ENCODE peak calls at places on chromosomes 4 and X, in six cellular contexts. One of them, this sample, is unnamed.

GRCh38 chrX:38061335-38061734 is 55.0 kb downstream of the SYTL5 start:
- DNase-seq in K562: no peak
- DNase-seq in HepG2: peak
- DNase-seq in H1: no peak
- DNase-seq in GM12878: no peak
- DNase-seq in HCT116: peak
- DNase-seq in this sample: no peak

GRCh38 chr4:26782830-26783202 is 77.8 kb upstream of the STIM2 start:
- DNase-seq in GM12878: no peak
- DNase-seq in K562: no peak
- DNase-seq in H1: no peak
- DNase-seq in HCT116: no peak
- DNase-seq in HepG2: no peak
- DNase-seq in this sample: no peak

GRCh38 chrX:131741103-131741581 is 197.3 kb downstream of the OR13H1 start:
- DNase-seq in HCT116: no peak
- DNase-seq in H1: no peak
- DNase-seq in K562: no peak
- DNase-seq in HepG2: no peak
- DNase-seq in GM12878: peak
- DNase-seq in this sample: no peak

GRCh38 chrX:2676794-2677675 is 14.1 kb upstream of the CD99 start:
- DNase-seq in GM12878: no peak
- DNase-seq in K562: no peak
- DNase-seq in HepG2: no peak
- DNase-seq in HCT116: no peak
- DNase-seq in H1: no peak
- DNase-seq in this sample: no peak

GRCh38 chrX:108090474-108091265 is 672 bp downstream of the PSMD10 start:
- DNase-seq in K562: no peak
- DNase-seq in HCT116: no peak
- DNase-seq in HepG2: peak
- DNase-seq in H1: no peak
- DNase-seq in GM12878: no peak
- DNase-seq in this sample: no peak

GRCh38 chrX:72727846-72728245 is 13.7 kb upstream of the PHKA1 start:
- DNase-seq in H1: no peak
- DNase-seq in K562: no peak
- DNase-seq in GM12878: no peak
- DNase-seq in HCT116: no peak
- DNase-seq in HepG2: no peak
- DNase-seq in this sample: no peak

GRCh38 chrX:110168585-110168984 is 149.3 kb downstream of the AMMECR1 start:
- DNase-seq in HCT116: no peak
- DNase-seq in K562: no peak
- DNase-seq in HepG2: no peak
- DNase-seq in H1: no peak
- DNase-seq in GM12878: no peak
- DNase-seq in this sample: no peak

GRCh38 chr4:16029329-16029728 is 54.5 kb downstream of the PROM1 start:
- DNase-seq in HCT116: no peak
- DNase-seq in H1: no peak
- DNase-seq in K562: no peak
- DNase-seq in HepG2: peak
- DNase-seq in GM12878: no peak
- DNase-seq in this sample: no peak

GRCh38 chrX:107324493-107325310 is 118.3 kb downstream of the DNAAF6 start:
- DNase-seq in H1: peak
- DNase-seq in HCT116: no peak
- DNase-seq in HepG2: no peak
- DNase-seq in K562: peak
- DNase-seq in GM12878: no peak
- DNase-seq in this sample: peak

GRCh38 chr4:118745357-118745756 is 60.2 kb downstream of the METTL14 start:
- DNase-seq in HCT116: no peak
- DNase-seq in HepG2: no peak
- DNase-seq in GM12878: no peak
- DNase-seq in K562: no peak
- DNase-seq in H1: no peak
- DNase-seq in this sample: no peak

GRCh38 chr4:60757986-60758385 is 442.1 kb upstream of the ADGRL3 start:
- DNase-seq in HepG2: no peak
- DNase-seq in HCT116: no peak
- DNase-seq in GM12878: no peak
- DNase-seq in K562: no peak
- DNase-seq in H1: no peak
- DNase-seq in this sample: no peak

GRCh38 chrX:2502668-2503519 is 2.1 kb upstream of the DHRSX start:
- DNase-seq in H1: no peak
- DNase-seq in GM12878: no peak
- DNase-seq in HepG2: no peak
- DNase-seq in HCT116: no peak
- DNase-seq in K562: peak
- DNase-seq in this sample: no peak

GRCh38 chr4:80500593-80500992 is 165.1 kb downstream of the CFAP299 start:
- DNase-seq in K562: no peak
- DNase-seq in GM12878: no peak
- DNase-seq in HCT116: no peak
- DNase-seq in H1: no peak
- DNase-seq in HepG2: no peak
- DNase-seq in this sample: no peak

GRCh38 chr4:93394488-93395185 is 433.9 kb upstream of the ATOH1 start:
- DNase-seq in H1: no peak
- DNase-seq in HCT116: no peak
- DNase-seq in HepG2: no peak
- DNase-seq in K562: no peak
- DNase-seq in GM12878: no peak
- DNase-seq in this sample: no peak

GRCh38 chr4:151304755-151305154 is 20.6 kb downstream of the SH3D19 start:
- DNase-seq in K562: no peak
- DNase-seq in GM12878: no peak
- DNase-seq in HCT116: no peak
- DNase-seq in HepG2: no peak
- DNase-seq in H1: no peak
- DNase-seq in this sample: no peak

GRCh38 chrX:93591398-93591797 is 82.0 kb downstream of the NAP1L3 start:
- DNase-seq in GM12878: no peak
- DNase-seq in K562: no peak
- DNase-seq in HepG2: no peak
- DNase-seq in HCT116: no peak
- DNase-seq in H1: no peak
- DNase-seq in this sample: no peak

GRCh38 chr4:2954358-2955185 is 8.6 kb downstream of the NOP14 start:
- DNase-seq in H1: no peak
- DNase-seq in HepG2: no peak
- DNase-seq in GM12878: peak
- DNase-seq in HCT116: peak
- DNase-seq in K562: no peak
- DNase-seq in this sample: peak

GRCh38 chr4:3807861-3808521 is 41.8 kb downstream of the ADRA2C start:
- DNase-seq in GM12878: no peak
- DNase-seq in HCT116: no peak
- DNase-seq in HepG2: no peak
- DNase-seq in H1: no peak
- DNase-seq in K562: no peak
- DNase-seq in this sample: no peak

GRCh38 chrX:20463296-20464075 is 196.8 kb upstream of the RPS6KA3 start:
- DNase-seq in GM12878: no peak
- DNase-seq in HCT116: no peak
- DNase-seq in K562: no peak
- DNase-seq in HepG2: no peak
- DNase-seq in H1: no peak
- DNase-seq in this sample: no peak

GRCh38 chr4:67871867-67872266 is 11.9 kb downstream of the TMPRSS11D start:
- DNase-seq in H1: no peak
- DNase-seq in HepG2: peak
- DNase-seq in K562: peak
- DNase-seq in HCT116: peak
- DNase-seq in GM12878: no peak
- DNase-seq in this sample: no peak

GRCh38 chrX:46665232-46666162 is 91.9 kb downstream of the CHST7 start:
- DNase-seq in HCT116: no peak
- DNase-seq in H1: no peak
- DNase-seq in GM12878: no peak
- DNase-seq in HepG2: no peak
- DNase-seq in K562: no peak
- DNase-seq in this sample: no peak

GRCh38 chr4:125735107-125735506 is 420.4 kb downstream of the FAT4 start:
- DNase-seq in HepG2: peak
- DNase-seq in K562: no peak
- DNase-seq in GM12878: no peak
- DNase-seq in H1: no peak
- DNase-seq in HCT116: no peak
- DNase-seq in this sample: no peak

GRCh38 chrX:153635788-153636668 is 11.0 kb upstream of the DUSP9 start:
- DNase-seq in K562: no peak
- DNase-seq in HepG2: peak
- DNase-seq in HCT116: no peak
- DNase-seq in GM12878: no peak
- DNase-seq in H1: peak
- DNase-seq in this sample: peak
- TF ChIP-seq MAX in K562: no peak
- TF ChIP-seq MAX in HepG2: no peak
- TF ChIP-seq MAX in HCT116: no peak
- TF ChIP-seq MAX in GM12878: no peak
- TF ChIP-seq MAX in H1: peak
- TF ChIP-seq MAX in this sample: no peak

GRCh38 chr4:147546341-147546740 is 65.4 kb downstream of the EDNRA start:
- DNase-seq in K562: no peak
- DNase-seq in GM12878: no peak
- DNase-seq in H1: no peak
- DNase-seq in HepG2: no peak
- DNase-seq in HCT116: no peak
- DNase-seq in this sample: no peak
- TF ChIP-seq ATF3 in K562: no peak
- TF ChIP-seq ATF3 in GM12878: no peak
- TF ChIP-seq ATF3 in H1: no peak
- TF ChIP-seq ATF3 in HepG2: no peak
- TF ChIP-seq ATF3 in HCT116: no peak
- TF ChIP-seq ATF3 in this sample: no peak

GRCh38 chr4:84966382-84967291 is at the start of gene WDFY3:
- DNase-seq in K562: peak
- DNase-seq in HCT116: peak
- DNase-seq in HepG2: peak
- DNase-seq in GM12878: no peak
- DNase-seq in H1: peak
- DNase-seq in this sample: peak
- TF ChIP-seq MAX in K562: no peak
- TF ChIP-seq MAX in HCT116: peak
- TF ChIP-seq MAX in HepG2: peak
- TF ChIP-seq MAX in GM12878: no peak
- TF ChIP-seq MAX in H1: no peak
- TF ChIP-seq MAX in this sample: no peak

GRCh38 chr4:622071-622995 is 3.0 kb upstream of the PDE6B start:
- DNase-seq in GM12878: no peak
- DNase-seq in K562: no peak
- DNase-seq in HepG2: no peak
- DNase-seq in HCT116: no peak
- DNase-seq in H1: no peak
- DNase-seq in this sample: no peak
- TF ChIP-seq ATF3 in GM12878: no peak
- TF ChIP-seq ATF3 in K562: no peak
- TF ChIP-seq ATF3 in HepG2: no peak
- TF ChIP-seq ATF3 in HCT116: no peak
- TF ChIP-seq ATF3 in H1: no peak
- TF ChIP-seq ATF3 in this sample: no peak

GRCh38 chr4:41757521-41758156 is 9.1 kb upstream of the PHOX2B start:
- DNase-seq in HCT116: no peak
- DNase-seq in K562: no peak
- DNase-seq in HepG2: no peak
- DNase-seq in H1: no peak
- DNase-seq in GM12878: no peak
- DNase-seq in this sample: no peak
- TF ChIP-seq MAX in HCT116: no peak
- TF ChIP-seq MAX in K562: no peak
- TF ChIP-seq MAX in HepG2: no peak
- TF ChIP-seq MAX in H1: no peak
- TF ChIP-seq MAX in GM12878: no peak
- TF ChIP-seq MAX in this sample: no peak

DNA sequence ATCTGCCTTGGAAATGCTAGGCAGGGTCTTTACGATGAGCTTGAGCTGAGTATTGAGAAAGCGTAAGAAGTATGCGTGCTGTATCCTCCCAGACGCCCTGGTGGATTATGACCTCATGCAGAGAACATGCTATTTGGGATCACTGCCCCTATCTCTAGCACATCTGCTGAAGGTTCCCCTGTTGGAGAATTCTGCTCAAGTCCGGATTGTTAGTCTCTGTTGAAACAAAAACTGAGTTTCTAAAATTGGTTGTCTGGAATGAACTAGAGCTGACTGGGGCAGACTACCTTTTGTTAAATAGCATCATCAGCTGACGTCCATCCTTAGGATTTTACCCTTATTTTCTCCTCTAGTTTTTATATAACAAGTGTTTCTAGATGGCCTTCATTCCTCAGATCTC is 7.5 kb downstream of the FHDC1 start:
- DNase-seq in HepG2: no peak
- DNase-seq in GM12878: no peak
- DNase-seq in K562: no peak
- DNase-seq in H1: no peak
- DNase-seq in HCT116: no peak
- DNase-seq in this sample: no peak
- TF ChIP-seq ATF3 in HepG2: no peak
- TF ChIP-seq ATF3 in GM12878: no peak
- TF ChIP-seq ATF3 in K562: no peak
- TF ChIP-seq ATF3 in H1: no peak
- TF ChIP-seq ATF3 in HCT116: no peak
- TF ChIP-seq ATF3 in this sample: no peak

DNA sequence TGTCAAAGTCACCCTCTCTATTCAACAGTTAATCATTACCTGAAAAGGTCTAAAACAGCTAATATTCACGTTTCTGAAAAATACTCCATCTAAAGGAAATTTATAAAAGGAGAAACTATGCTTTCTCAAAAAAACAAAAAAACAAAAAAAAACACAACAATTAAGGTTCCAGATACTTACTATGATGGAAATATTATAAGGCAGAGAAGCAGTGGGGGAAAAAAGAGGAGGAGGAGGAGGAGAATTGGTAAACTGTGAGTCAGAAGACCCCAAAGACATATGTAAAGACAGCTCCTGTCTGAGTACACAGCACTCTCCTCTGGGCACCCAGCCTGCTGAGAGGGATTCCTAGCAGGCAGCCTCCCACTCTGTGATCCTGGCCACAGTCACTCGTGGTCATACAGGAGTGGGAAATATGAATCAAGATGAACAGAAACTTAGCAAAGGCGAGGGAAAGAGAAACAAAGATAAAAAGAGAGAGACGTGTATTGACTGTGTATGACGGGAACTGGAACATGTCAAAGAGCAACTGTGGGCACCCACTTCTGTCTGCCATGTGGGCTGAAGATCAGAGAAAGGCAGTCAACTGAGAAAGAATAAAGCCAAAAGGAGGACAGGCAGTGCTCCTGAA is 12.5 kb downstream of the KLHL15 start:
- DNase-seq in H1: no peak
- DNase-seq in GM12878: peak
- DNase-seq in K562: no peak
- DNase-seq in HepG2: no peak
- DNase-seq in HCT116: no peak
- DNase-seq in this sample: no peak
- TF ChIP-seq MAX in H1: no peak
- TF ChIP-seq MAX in GM12878: no peak
- TF ChIP-seq MAX in K562: no peak
- TF ChIP-seq MAX in HepG2: no peak
- TF ChIP-seq MAX in HCT116: no peak
- TF ChIP-seq MAX in this sample: no peak

This sample was measured in WTC11.